ENCODE peak calls at places on chromosomes 5 and 9, in seven cellular contexts. S, H, J, Q, L, M and R are unnamed samples.

GRCh38 chr9:108885643-108886348 is 23.7 kb downstream of the ACTL7A start:
- DNase-seq in H (peak), J (no peak), L (peak), M (no peak), S (no peak), Q (peak), R (no peak)

GRCh38 chr9:103152473-103152872 is 157.3 kb downstream of the CYLC2 start:
- DNase-seq in S (no peak), J (no peak), L (no peak), Q (no peak), M (no peak), H (no peak), R (no peak)

GRCh38 chr5:78320461-78320860 is 26.0 kb upstream of the AP3B1 start:
- DNase-seq in L (peak), Q (peak), M (peak), J (peak), S (peak), H (peak), R (no peak)

GRCh38 chr5:151214614-151215545 is 9.0 kb downstream of the CCDC69 start:
- DNase-seq in M (no peak), Q (no peak), S (peak), H (no peak), J (peak), L (no peak), R (no peak)

GRCh38 chr5:111063709-111064322 is 7.7 kb upstream of the TSLP start:
- DNase-seq in H (no peak), S (no peak), Q (peak), L (peak), M (no peak), J (no peak), R (no peak)

GRCh38 chr5:98464737-98465330 is 308.6 kb upstream of the RGMB start:
- DNase-seq in L (no peak), S (no peak), J (no peak), H (peak), M (no peak), Q (peak), R (no peak)

GRCh38 chr9:98998441-98999151 is 54.9 kb downstream of the COL15A1 start:
- DNase-seq in S (peak), Q (peak), L (peak), H (peak), M (peak), J (peak), R (peak)

GRCh38 chr9:108125541-108125940 is 636.0 kb upstream of the KLF4 start:
- DNase-seq in L (no peak), S (no peak), J (no peak), M (peak), H (no peak), Q (no peak), R (no peak)

GRCh38 chr9:131395027-131395744 is 1.3 kb downstream of the PRRC2B start:
- DNase-seq in J (peak), M (peak), H (no peak), L (peak), Q (no peak), S (no peak), R (no peak)

GRCh38 chr5:83472213-83472507 is 616 bp downstream of the VCAN start:
- DNase-seq in M (no peak), Q (no peak), J (no peak), L (no peak), H (no peak), S (no peak), R (no peak)

GRCh38 chr9:93097496-93098205 is 1.6 kb downstream of the CARD19 start:
- DNase-seq in H (no peak), S (peak), Q (no peak), J (no peak), M (no peak), L (no peak), R (no peak)

GRCh38 chr9:33289501-33289900 is 815 bp upstream of the NFX1 start:
- DNase-seq in L (no peak), Q (peak), H (peak), S (no peak), M (peak), J (no peak), R (no peak)

GRCh38 chr5:137296213-137296702 is 202.9 kb downstream of the SPOCK1 start:
- DNase-seq in Q (no peak), J (no peak), H (no peak), S (peak), M (no peak), L (peak), R (no peak)

GRCh38 chr5:42992035-42992570 is 48.0 kb downstream of the ANXA2R start:
- DNase-seq in S (peak), L (peak), Q (peak), J (peak), M (peak), H (peak), R (peak)

GRCh38 chr5:149121145-149121544 is 20.1 kb upstream of the ABLIM3 start:
- DNase-seq in Q (no peak), L (no peak), M (no peak), S (no peak), H (no peak), J (no peak), R (no peak)

GRCh38 chr5:179326176-179326997 is 18.9 kb downstream of the ADAMTS2 start:
- DNase-seq in H (peak), S (no peak), M (peak), L (no peak), Q (peak), J (no peak), R (no peak)

GRCh38 chr5:113024298-113024697 is 47.7 kb downstream of the DCP2 start:
- DNase-seq in S (no peak), Q (no peak), H (no peak), M (no peak), L (no peak), J (no peak), R (no peak)

GRCh38 chr9:113602126-113603119 is 138.9 kb downstream of the RGS3 start:
- DNase-seq in L (peak), J (no peak), S (no peak), M (peak), H (peak), Q (peak), R (no peak)

GRCh38 chr9:121440265-121440664 is 59.4 kb downstream of the GGTA1 start:
- DNase-seq in S (no peak), M (peak), J (no peak), H (peak), L (peak), Q (peak), R (no peak)

GRCh38 chr5:67166460-67166871 is 30.1 kb downstream of the CD180 start:
- DNase-seq in L (peak), J (no peak), H (no peak), S (peak), M (no peak), Q (no peak), R (no peak)

GRCh38 chr9:100455470-100455869 is 17.5 kb upstream of the TMEFF1 start:
- DNase-seq in L (peak), J (no peak), M (no peak), S (no peak), Q (peak), H (peak), R (no peak)

GRCh38 chr5:58069846-58070245 is 390.0 kb downstream of the PLK2 start:
- DNase-seq in L (no peak), H (no peak), J (no peak), Q (no peak), S (no peak), M (no peak), R (no peak)

GRCh38 chr5:140249536-140249935 is 53.4 kb downstream of the PFDN1 start:
- DNase-seq in J (no peak), L (no peak), S (no peak), Q (no peak), H (no peak), M (no peak), R (no peak)

GRCh38 chr9:13480688-13481087 is 201.2 kb upstream of the MPDZ start:
- DNase-seq in L (no peak), M (no peak), Q (peak), J (no peak), S (no peak), H (peak), R (no peak)

GRCh38 chr5:129541648-129542251 is 81.7 kb downstream of the ADAMTS19 start:
- DNase-seq in M (peak), Q (peak), J (peak), L (peak), H (no peak), S (no peak), R (no peak)